ENCODE peak calls at places on chromosomes 16 and 17, in eight cellular contexts. A is pancreas, F is prostate gland, P is astrocyte of the spinal cord, E is nephron progenitor cell, L is kidney epithelial cell, J is IMR-90, B is HL-60. M is an unnamed sample.

GRCh38 chr17:72974605-72975232 is 117.8 kb downstream of the SLC39A11 start:
- DNase-seq in A (no peak), B (no peak), J (peak), E (no peak), P (peak), F (no peak), L (no peak), M (no peak)

GRCh38 chr17:45963889-45964288 is 35.2 kb upstream of the STH start:
- DNase-seq in P (no peak), L (no peak), B (no peak), E (no peak), A (no peak), F (no peak), J (no peak), M (no peak)

GRCh38 chr16:12215302-12216105 is 239.0 kb downstream of the SNX29 start:
- DNase-seq in E (no peak), A (no peak), B (no peak), F (no peak), L (no peak), P (no peak), J (no peak), M (no peak)

GRCh38 chr17:10327640-10328039 is 45.2 kb downstream of the MYH13 start:
- DNase-seq in L (peak), E (peak), J (peak), F (peak), P (peak), A (peak), B (peak), M (peak)

GRCh38 chr17:29358421-29358820 is 31.7 kb upstream of the TAOK1 start:
- DNase-seq in J (no peak), B (no peak), P (no peak), E (no peak), F (no peak), A (no peak), L (no peak), M (no peak)

GRCh38 chr17:83191388-83192160 is 112.2 kb downstream of the METRNL start:
- DNase-seq in L (no peak), B (no peak), P (no peak), J (no peak), E (peak), A (peak), F (peak), M (no peak)

GRCh38 chr17:45338996-45339535 is 22.2 kb upstream of the MAP3K14 start:
- DNase-seq in L (no peak), J (no peak), F (no peak), A (no peak), E (no peak), B (no peak), P (no peak), M (no peak)

GRCh38 chr16:75578725-75579124 is 12.5 kb downstream of the GABARAPL2 start:
- DNase-seq in J (no peak), B (no peak), E (no peak), P (no peak), A (no peak), L (no peak), F (no peak), M (no peak)

GRCh38 chr16:86723699-86724098 is 145.3 kb downstream of the FOXL1 start:
- DNase-seq in A (no peak), L (no peak), B (no peak), J (no peak), F (no peak), E (no peak), P (no peak), M (no peak)

GRCh38 chr17:55089955-55090573 is 121.5 kb downstream of the STXBP4 start:
- DNase-seq in B (no peak), E (no peak), F (no peak), A (no peak), L (peak), J (peak), P (peak), M (no peak)

GRCh38 chr17:74546586-74546985 is 671 bp upstream of the CD300C start:
- DNase-seq in L (no peak), A (no peak), E (no peak), B (no peak), F (no peak), P (no peak), J (no peak), M (no peak)

GRCh38 chr17:50904522-50905459 is 38.6 kb upstream of the TOB1 start:
- DNase-seq in J (no peak), B (no peak), L (no peak), A (peak), F (peak), E (no peak), P (peak), M (peak)

GRCh38 chr17:81039096-81039495 is 4.1 kb downstream of the BAIAP2 start:
- DNase-seq in B (no peak), A (peak), P (no peak), J (no peak), E (no peak), L (no peak), F (no peak), M (no peak)

GRCh38 chr16:1184156-1184868 is 31.4 kb downstream of the CACNA1H start:
- DNase-seq in P (no peak), A (no peak), B (no peak), F (no peak), L (no peak), J (no peak), E (no peak), M (no peak)

GRCh38 chr17:50506298-50506697 is 1.9 kb upstream of the MYCBPAP start:
- DNase-seq in P (no peak), B (no peak), A (no peak), L (no peak), F (no peak), J (no peak), E (no peak), M (no peak)

GRCh38 chr16:83098536-83098935 is 471.8 kb downstream of the CDH13 start:
- DNase-seq in A (no peak), J (no peak), L (no peak), E (no peak), P (no peak), B (no peak), F (no peak), M (no peak)

GRCh38 chr16:4200000-4200780 is 41.7 kb downstream of the SRL start:
- DNase-seq in L (no peak), J (peak), A (peak), P (peak), E (peak), B (peak), F (peak), M (peak)

GRCh38 chr16:29664133-29664912 is 1.3 kb downstream of the SPN start:
- DNase-seq in B (peak), J (no peak), P (no peak), L (no peak), E (no peak), A (peak), F (no peak), M (no peak)

GRCh38 chr16:53829186-53829747 is 125.3 kb downstream of the FTO start:
- DNase-seq in A (no peak), J (peak), B (no peak), F (no peak), L (no peak), P (peak), E (no peak), M (no peak)

GRCh38 chr17:35041390-35041789 is 22.1 kb downstream of the RFFL start:
- DNase-seq in F (no peak), L (no peak), E (no peak), B (no peak), A (no peak), P (no peak), J (no peak), M (no peak)

GRCh38 chr16:30741461-30741914 is 6.7 kb upstream of the PHKG2 start:
- DNase-seq in B (no peak), J (peak), P (peak), L (peak), E (no peak), A (no peak), F (peak), M (peak)

GRCh38 chr17:79991924-79992656 is 43.6 kb downstream of the TBC1D16 start:
- DNase-seq in P (peak), E (no peak), L (no peak), J (peak), A (peak), F (peak), B (no peak), M (peak)

GRCh38 chr17:36653374-36653773 is 52.0 kb downstream of the MRM1 start:
- DNase-seq in F (no peak), J (no peak), P (no peak), L (no peak), B (no peak), A (no peak), E (no peak), M (no peak)

GRCh38 chr16:48366165-48367093 is 18.8 kb downstream of the SIAH1 start:
- DNase-seq in F (peak), A (no peak), L (no peak), E (peak), B (peak), P (peak), J (peak), M (peak)

GRCh38 chr17:37110816-37111215 is 162.1 kb downstream of the AATF start:
- DNase-seq in B (no peak), P (no peak), E (no peak), L (no peak), F (no peak), A (no peak), J (no peak), M (no peak)

GRCh38 chr16:30645727-30646126 is 5.0 kb upstream of the PRR14 start:
- DNase-seq in A (no peak), B (no peak), L (no peak), E (no peak), F (no peak), J (no peak), P (no peak), M (no peak)

GRCh38 chr17:62033317-62033716 is 31.8 kb downstream of the MED13 start:
- DNase-seq in L (no peak), P (no peak), F (no peak), J (no peak), B (no peak), A (no peak), E (no peak), M (no peak)

GRCh38 chr16:48317614-48318013 is 67.6 kb downstream of the SIAH1 start:
- DNase-seq in P (peak), A (no peak), J (peak), B (peak), F (no peak), L (peak), E (no peak), M (peak)

GRCh38 chr17:49337900-49338299 is 24.1 kb downstream of the ZNF652 start:
- DNase-seq in L (no peak), F (no peak), E (no peak), P (peak), B (no peak), A (no peak), J (peak), M (no peak)

GRCh38 chr17:60079401-60079861 is 710 bp upstream of the HEATR6 start:
- DNase-seq in E (no peak), J (no peak), P (no peak), A (no peak), B (no peak), F (no peak), L (no peak), M (no peak)

GRCh38 chr16:71367243-71367976 is 8.9 kb downstream of the CALB2 start:
- DNase-seq in L (no peak), P (no peak), J (peak), B (peak), E (peak), F (no peak), A (peak), M (peak)

GRCh38 chr16:48082516-48082915 is 73.3 kb downstream of the ABCC12 start:
- DNase-seq in E (no peak), B (no peak), A (no peak), P (peak), F (no peak), J (peak), L (no peak), M (no peak)

GRCh38 chr16:58462997-58463891 is 36.7 kb upstream of the NDRG4 start:
- DNase-seq in B (no peak), L (no peak), A (no peak), F (no peak), J (no peak), P (no peak), E (peak), M (peak)

GRCh38 chr16:3019594-3020246 is 448 bp upstream of the TNFRSF12A start:
- DNase-seq in A (no peak), E (no peak), J (no peak), F (no peak), P (no peak), B (no peak), L (no peak), M (no peak)

GRCh38 chr16:3021449-3022207 is 1.5 kb downstream of the TNFRSF12A start:
- DNase-seq in J (peak), P (peak), F (peak), L (peak), A (peak), E (peak), B (peak), M (peak)

GRCh38 chr16:3022208-3022696 is 1.5 kb downstream of the HCFC1R1 start:
- DNase-seq in A (peak), B (peak), P (peak), F (peak), L (peak), E (peak), J (peak), M (peak)

GRCh38 chr16:3020604-3021448 is 658 bp downstream of the TNFRSF12A start:
- DNase-seq in E (peak), A (peak), B (peak), L (no peak), J (peak), F (peak), P (peak), M (peak)

DNA sequence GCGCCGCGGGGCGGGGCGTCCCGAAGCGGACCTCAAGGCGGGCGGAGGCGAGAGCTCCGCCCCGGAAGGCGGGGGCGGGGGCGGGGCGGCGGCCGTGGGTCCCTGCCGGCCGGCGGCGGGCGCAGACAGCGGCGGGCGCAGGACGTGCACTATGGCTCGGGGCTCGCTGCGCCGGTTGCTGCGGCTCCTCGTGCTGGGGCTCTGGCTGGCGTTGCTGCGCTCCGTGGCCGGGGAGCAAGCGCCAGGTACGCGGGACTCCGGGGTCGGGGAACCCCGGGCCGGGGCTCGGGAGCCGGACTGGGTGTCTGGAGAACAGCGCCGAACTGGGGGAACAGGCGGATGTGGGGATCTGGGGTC is at the start of gene TNFRSF12A:
- DNase-seq in E (peak), B (peak), L (no peak), P (peak), F (peak), J (peak), A (peak), M (peak)
- TF ChIP-seq CTCF in E (no peak), B (no peak), L (no peak), P (no peak), F (no peak), J (no peak), A (no peak), M (peak)

GRCh38 chr17:7442142-7442541 is 2.7 kb upstream of the CHRNB1 start:
- DNase-seq in P (no peak), E (no peak), B (no peak), A (no peak), J (no peak), L (no peak), F (no peak), M (no peak)

GRCh38 chr17:7443499-7444485 is 1.1 kb upstream of the CHRNB1 start:
- DNase-seq in L (no peak), A (no peak), E (no peak), B (no peak), J (peak), P (peak), F (no peak), M (no peak)

GRCh38 chr17:7446669-7447068 is 1.8 kb downstream of the CHRNB1 start:
- DNase-seq in A (no peak), B (no peak), P (no peak), F (no peak), J (no peak), E (no peak), L (no peak), M (no peak)

GRCh38 chr17:7444682-7445010 is 215 bp upstream of the CHRNB1 start:
- DNase-seq in A (no peak), E (no peak), J (no peak), B (no peak), L (no peak), F (no peak), P (no peak), M (no peak)

GRCh38 chr17:7445011-7445927 is at the start of gene CHRNB1:
- DNase-seq in A (peak), E (peak), P (peak), F (no peak), B (no peak), J (peak), L (no peak), M (no peak)
- TF ChIP-seq CTCF in A (no peak), E (peak), P (no peak), F (no peak), B (no peak), J (no peak), L (no peak), M (no peak)

DNA sequence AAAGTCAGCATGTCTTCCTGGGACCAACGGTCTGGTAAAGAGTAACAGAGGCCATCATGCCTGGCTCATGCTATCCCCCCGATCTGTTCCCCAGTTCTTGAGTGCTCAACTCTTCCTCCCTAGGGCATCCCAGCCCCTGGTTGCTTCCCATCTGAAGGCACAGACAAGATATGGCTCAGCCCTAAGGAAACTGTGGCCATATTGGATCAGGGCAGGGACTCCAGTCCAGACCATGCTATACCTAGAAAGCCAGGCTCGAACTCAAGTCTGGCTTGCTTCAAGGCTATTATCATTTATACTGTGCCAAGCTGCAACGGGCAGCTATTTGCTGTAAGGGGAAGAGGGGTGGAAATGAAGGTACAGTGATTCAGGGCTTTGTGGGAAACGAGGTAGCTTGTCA is 2.8 kb downstream of the UBTF start:
- DNase-seq in A (no peak), B (no peak), L (no peak), P (no peak), J (no peak), E (no peak), F (no peak), M (no peak)
- TF ChIP-seq CTCF in A (no peak), B (no peak), L (no peak), P (no peak), J (no peak), E (no peak), F (no peak), M (no peak)

GRCh38 chr17:40340327-40340726 is 24.2 kb downstream of the GJD3 start:
- DNase-seq in L (no peak), J (no peak), B (no peak), F (no peak), P (no peak), A (no peak), E (no peak), M (no peak)

GRCh38 chr17:40341808-40342574 is 22.5 kb downstream of the GJD3 start:
- DNase-seq in F (peak), L (no peak), E (peak), P (peak), J (peak), A (peak), B (no peak), M (peak)

GRCh38 chr17:40339068-40339699 is 25.4 kb downstream of the GJD3 start:
- DNase-seq in F (no peak), E (no peak), P (no peak), B (peak), J (no peak), A (no peak), L (no peak), M (no peak)

GRCh38 chr17:40342575-40343058 is 21.9 kb downstream of the GJD3 start:
- DNase-seq in B (no peak), P (no peak), F (no peak), A (no peak), J (no peak), E (no peak), L (no peak), M (peak)

GRCh38 chr17:40340880-40341807 is 23.4 kb downstream of the GJD3 start:
- DNase-seq in B (peak), F (peak), A (peak), J (peak), E (peak), P (peak), L (no peak), M (peak)
- TF ChIP-seq CTCF in B (no peak), F (no peak), A (no peak), J (no peak), E (no peak), P (no peak), L (peak), M (peak)

DNA sequence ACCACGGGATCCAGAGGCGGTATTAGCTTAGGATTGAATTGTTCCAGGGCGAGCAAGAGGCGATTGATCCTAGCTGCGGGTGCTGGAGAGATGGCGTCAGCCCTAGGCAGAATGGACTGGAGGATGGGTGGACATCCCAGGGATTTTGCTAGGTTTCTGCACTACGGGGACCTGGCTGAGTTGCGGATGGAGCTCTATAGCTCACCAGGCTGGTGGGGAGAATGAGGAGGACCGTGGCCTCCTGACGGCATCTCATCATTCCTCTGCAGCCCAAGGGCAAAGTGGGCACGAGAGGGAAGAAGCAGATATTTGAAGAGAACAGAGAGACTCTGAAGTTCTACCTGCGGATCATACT is 614 bp downstream of the TMEM208 start:
- DNase-seq in B (no peak), P (no peak), L (no peak), F (no peak), J (no peak), E (no peak), A (no peak), M (no peak)
- TF ChIP-seq CTCF in B (no peak), P (no peak), L (no peak), F (no peak), J (no peak), E (no peak), A (no peak), M (no peak)

DNA sequence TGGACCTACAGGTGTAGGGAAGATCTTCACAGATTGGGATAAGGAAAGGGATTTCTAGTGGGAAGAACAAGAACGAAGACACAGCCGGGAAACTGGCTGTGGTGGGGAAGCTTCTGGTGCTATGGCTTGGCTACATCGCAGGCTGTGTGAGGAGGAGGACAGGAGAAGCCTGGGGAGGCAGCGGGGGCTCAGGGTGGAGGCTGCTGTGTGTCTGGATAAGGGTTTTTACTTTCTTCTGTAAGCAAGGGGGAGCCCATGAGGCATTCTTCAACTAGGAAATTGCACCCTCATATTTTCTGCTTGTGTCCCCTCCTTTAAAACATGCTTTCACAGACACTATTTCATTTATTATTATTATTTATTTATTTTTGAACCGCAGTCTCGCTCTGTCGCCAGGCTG is 2.9 kb upstream of the RHBDF2 start:
- DNase-seq in L (no peak), J (no peak), F (no peak), E (no peak), A (no peak), P (no peak), B (no peak), M (no peak)
- TF ChIP-seq CTCF in L (no peak), J (no peak), F (no peak), E (no peak), A (no peak), P (peak), B (no peak), M (no peak)

M was measured in Calu3.